ENCODE peak calls at places on chromosomes 5 and 9, in ten cellular contexts. Y is fibroblast of lung, D is keratinocyte, G is Karpas-422, P is PC-3, Q is MM.1S, I is GM23338, F is neuronal stem cell, E is IMR-90, V is OCI-LY7. O is an unnamed sample. For H3K4me1, the result is how much of the 10 kb centered on the place peaks cover.

GRCh38 chr5:76720988-76721569 is 5.2 kb downstream of the F2R start:
- DNase-seq in P (no peak), G (no peak), D (no peak), V (peak), Q (peak), I (no peak), F (no peak), Y (no peak), E (no peak), O (peak)

GRCh38 chr9:110777201-110777842 is 108.7 kb downstream of the MUSK start:
- DNase-seq in Y (peak), I (no peak), F (peak), D (no peak), V (no peak), P (no peak), Q (no peak), G (no peak), E (peak), O (no peak)

GRCh38 chr5:78626009-78626571 is 22.5 kb downstream of the LHFPL2 start:
- DNase-seq in Y (peak), Q (no peak), G (no peak), I (no peak), F (no peak), P (no peak), D (no peak), V (no peak), E (peak), O (no peak)

GRCh38 chr5:88680253-88681132 is 202.5 kb downstream of the MEF2C start:
- DNase-seq in F (no peak), P (peak), Q (peak), G (peak), V (peak), I (peak), D (no peak), E (peak), Y (peak), O (peak)

GRCh38 chr5:125112196-125112595 is 365.8 kb upstream of the ZNF608 start:
- DNase-seq in G (no peak), I (no peak), E (peak), V (no peak), Y (peak), D (no peak), Q (no peak), F (no peak), P (peak), O (no peak)

GRCh38 chr5:32526815-32527214 is 58.5 kb upstream of the SUB1 start:
- DNase-seq in Y (no peak), P (no peak), F (no peak), I (no peak), V (no peak), G (no peak), D (no peak), E (no peak), Q (no peak), O (no peak)

GRCh38 chr5:144187699-144188294 is 17.1 kb downstream of the KCTD16 start:
- DNase-seq in Q (peak), G (peak), E (peak), I (no peak), V (peak), F (no peak), Y (peak), D (no peak), P (peak), O (no peak)

GRCh38 chr9:87157366-87158031 is 210.2 kb upstream of the GAS1 start:
- DNase-seq in Q (no peak), D (no peak), P (no peak), I (no peak), G (no peak), E (no peak), Y (no peak), V (no peak), F (no peak), O (peak)

GRCh38 chr9:114259800-114260523 is 62.9 kb upstream of the ORM1 start:
- DNase-seq in Q (no peak), D (no peak), F (no peak), G (no peak), E (no peak), V (no peak), Y (no peak), I (no peak), P (no peak), O (peak)

GRCh38 chr5:108687599-108688220 is 60.0 kb upstream of the FER start:
- DNase-seq in Q (no peak), P (no peak), Y (no peak), I (peak), G (no peak), E (no peak), V (no peak), F (no peak), D (no peak), O (peak)

GRCh38 chr9:33143241-33143642 is 23.9 kb downstream of the B4GALT1 start:
- DNase-seq in G (no peak), F (no peak), P (no peak), V (no peak), E (peak), D (no peak), I (no peak), Q (no peak), Y (peak), O (peak)

GRCh38 chr9:95816716-95817115 is 58.8 kb upstream of the ERCC6L2 start:
- DNase-seq in D (no peak), I (no peak), P (peak), V (no peak), Y (no peak), F (no peak), E (no peak), Q (no peak), G (no peak), O (no peak)

GRCh38 chr9:34279431-34279830 is 49.6 kb downstream of the KIF24 start:
- DNase-seq in E (no peak), F (no peak), D (no peak), I (no peak), Y (no peak), G (no peak), Q (no peak), P (peak), V (no peak), O (peak)

GRCh38 chr9:112170235-112170634 is 4.9 kb downstream of the SUSD1 start:
- DNase-seq in E (no peak), P (peak), Y (no peak), Q (no peak), D (no peak), V (no peak), I (no peak), F (no peak), G (peak), O (no peak)

GRCh38 chr5:168182269-168182668 is 109.2 kb upstream of the WWC1 start:
- DNase-seq in I (no peak), F (no peak), V (no peak), E (no peak), P (no peak), Y (no peak), G (no peak), Q (no peak), D (no peak), O (no peak)

GRCh38 chr9:124553738-124554137 is 46.5 kb upstream of the NR5A1 start:
- DNase-seq in I (no peak), P (peak), V (no peak), F (no peak), G (no peak), Y (peak), E (peak), Q (no peak), D (no peak), O (no peak)

GRCh38 chr5:127254729-127255284 is 35.8 kb upstream of the MEGF10 start:
- DNase-seq in Y (peak), Q (no peak), P (peak), E (peak), I (no peak), D (peak), F (no peak), G (no peak), V (no peak), O (no peak)

GRCh38 chr5:14143843-14144585 is 872 bp downstream of the TRIO start:
- DNase-seq in V (peak), Y (no peak), P (peak), Q (peak), F (no peak), G (peak), I (peak), E (no peak), D (no peak), O (peak)

GRCh38 chr5:59673438-59674058 is 220.0 kb downstream of the PDE4D start:
- DNase-seq in F (peak), Q (peak), D (no peak), V (peak), Y (peak), E (peak), G (peak), I (peak), P (peak), O (peak)

GRCh38 chr5:67815455-67816391 is 399.8 kb upstream of the PIK3R1 start:
- DNase-seq in Q (no peak), D (no peak), F (no peak), V (no peak), Y (peak), P (peak), I (no peak), E (no peak), G (no peak), O (peak)

GRCh38 chr9:87678650-87679355 is 47.1 kb upstream of the CTSL start:
- DNase-seq in V (peak), Q (peak), P (peak), G (peak), E (peak), F (peak), Y (peak), D (peak), I (peak), O (peak)

GRCh38 chr9:130028493-130029222 is 14.3 kb downstream of the FNBP1 start:
- DNase-seq in V (no peak), Y (no peak), F (no peak), I (no peak), G (no peak), D (no peak), P (peak), E (no peak), Q (no peak), O (no peak)

GRCh38 chr5:91219803-91220371 is 163.2 kb downstream of the ARRDC3 start:
- DNase-seq in G (peak), Y (peak), I (peak), E (peak), F (no peak), D (no peak), V (peak), Q (peak), P (peak), O (peak)

GRCh38 chr5:127910307-127910956 is 173.1 kb upstream of the SLC12A2 start:
- DNase-seq in Q (no peak), V (no peak), Y (no peak), P (no peak), F (no peak), G (no peak), D (no peak), E (no peak), I (no peak), O (no peak)

GRCh38 chr9:124574944-124575343 is 67.7 kb upstream of the NR5A1 start:
- DNase-seq in G (no peak), F (no peak), Q (no peak), I (no peak), E (peak), P (peak), Y (peak), V (no peak), D (peak), O (peak)

GRCh38 chr9:120477534-120478001 is 102.4 kb downstream of the CDK5RAP2 start:
- DNase-seq in G (peak), D (no peak), P (peak), Y (peak), I (peak), Q (no peak), V (peak), F (peak), E (peak), O (peak)

GRCh38 chr5:125274938-125275759 is 528.7 kb upstream of the ZNF608 start:
- DNase-seq in Q (no peak), Y (peak), F (no peak), P (peak), V (no peak), D (no peak), G (no peak), E (peak), I (no peak), O (no peak)

GRCh38 chr9:100573655-100574260 is 4.1 kb upstream of the CAVIN4 start:
- DNase-seq in F (no peak), D (no peak), G (no peak), I (no peak), Y (no peak), Q (no peak), V (no peak), E (peak), P (peak), O (no peak)

GRCh38 chr5:37704406-37704805 is 135.4 kb downstream of the GDNF start:
- DNase-seq in D (no peak), V (no peak), F (no peak), G (no peak), E (no peak), I (no peak), Y (no peak), P (peak), Q (no peak), O (no peak)

GRCh38 chr9:38046669-38047300 is 22.2 kb downstream of the SHB start:
- DNase-seq in Y (no peak), P (peak), E (peak), D (peak), G (no peak), Q (no peak), I (peak), V (no peak), F (no peak), O (peak)

GRCh38 chr5:141650851-141651727 is at the start of gene FCHSD1:
- DNase-seq in G (peak), E (peak), Q (peak), F (peak), I (peak), D (no peak), Y (peak), V (peak), P (peak), O (peak)

GRCh38 chr9:78014776-78015175 is 16.8 kb downstream of the GNAQ start:
- DNase-seq in F (no peak), E (peak), V (no peak), D (no peak), G (no peak), I (no peak), Q (no peak), Y (peak), P (no peak), O (no peak)

GRCh38 chr5:36450229-36451024 is 148.7 kb upstream of the RANBP3L start:
- DNase-seq in E (no peak), G (no peak), D (no peak), I (no peak), V (no peak), Q (no peak), P (peak), F (no peak), Y (no peak), O (no peak)

GRCh38 chr9:85202596-85202995 is 533.1 kb downstream of the NTRK2 start:
- DNase-seq in Y (no peak), P (no peak), F (no peak), I (no peak), E (no peak), G (no peak), V (no peak), Q (no peak), D (no peak), O (peak)

GRCh38 chr9:83459830-83460229 is 78.4 kb downstream of the FRMD3 start:
- DNase-seq in P (no peak), D (no peak), E (no peak), Q (no peak), V (no peak), F (no peak), Y (no peak), G (no peak), I (no peak), O (no peak)

GRCh38 chr5:36444582-36444999 is 142.9 kb upstream of the RANBP3L start:
- DNase-seq in V (no peak), F (no peak), Q (no peak), D (no peak), Y (peak), E (no peak), G (no peak), P (peak), I (no peak), O (peak)

GRCh38 chr5:154157483-154158378 is 32.8 kb upstream of the GALNT10 start:
- DNase-seq in I (peak), F (no peak), Y (no peak), G (peak), Q (no peak), E (no peak), V (no peak), D (no peak), P (no peak), O (no peak)

GRCh38 chr5:119361723-119362122 is 5.9 kb downstream of the TNFAIP8 start:
- DNase-seq in F (no peak), Y (no peak), E (no peak), I (no peak), D (no peak), Q (no peak), V (no peak), P (no peak), G (no peak), O (no peak)

GRCh38 chr5:146052780-146053179 is 52.6 kb downstream of the PLAC8L1 start:
- DNase-seq in Y (no peak), V (peak), P (peak), F (no peak), G (peak), Q (no peak), D (no peak), I (peak), E (no peak), O (peak)

GRCh38 chr9:93258818-93259489 is 75.0 kb downstream of the WNK2 start:
- DNase-seq in V (no peak), D (no peak), F (no peak), Q (no peak), I (no peak), P (no peak), E (no peak), Y (no peak), G (no peak), O (peak)

GRCh38 chr5:177474845-177475562 is 1.6 kb upstream of the DBN1 start:
- DNase-seq in V (no peak), I (no peak), D (no peak), G (no peak), Q (no peak), P (no peak), Y (no peak), E (no peak), F (no peak), O (peak)
- H3K4me1 ChIP-seq in V (under half), I (under half), D (under half), G (under half), Q (under half), P (under half), Y (under half), E (under half), F (under half), O (under half)

DNA sequence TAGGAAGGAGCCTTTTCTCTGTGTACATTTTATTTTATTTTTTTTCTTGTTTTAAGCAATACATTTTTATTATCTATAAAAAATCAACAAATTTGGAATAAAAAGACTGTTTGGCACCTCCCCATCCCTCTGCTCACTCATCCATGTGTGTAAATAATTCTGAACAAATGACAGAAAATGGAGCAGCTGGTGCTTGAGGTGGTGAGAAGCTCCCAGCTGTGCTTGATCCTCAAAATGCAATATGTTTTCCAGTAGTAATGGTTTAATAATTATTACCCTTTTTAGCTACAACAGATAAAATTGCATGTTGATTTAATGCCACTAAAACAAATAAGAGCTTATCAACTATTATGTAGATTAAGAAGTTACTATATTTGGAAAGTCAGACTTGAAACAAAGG is 132.5 kb downstream of the CDH18 start:
- DNase-seq in E (no peak), I (no peak), P (no peak), V (no peak), Y (no peak), G (no peak), Q (no peak), F (no peak), D (no peak), O (no peak)
- H2AFZ ChIP-seq in E (no peak), I (no peak), P (no peak), V (no peak), Y (no peak), G (no peak), Q (no peak), F (no peak), D (no peak), O (no peak)

GRCh38 chr9:127126981-127127380 is 4.5 kb upstream of the ANGPTL2 start:
- DNase-seq in I (no peak), D (no peak), G (no peak), P (no peak), V (no peak), F (no peak), Y (no peak), E (peak), Q (no peak), O (no peak)

GRCh38 chr9:127124091-127124490 is 1.7 kb upstream of the ANGPTL2 start:
- DNase-seq in Y (no peak), D (no peak), F (no peak), V (no peak), G (no peak), Q (no peak), P (no peak), I (no peak), E (no peak), O (no peak)

GRCh38 chr9:127122176-127123151 is at the start of gene ANGPTL2:
- DNase-seq in V (no peak), P (peak), G (no peak), I (peak), E (peak), Q (no peak), D (no peak), F (peak), Y (peak), O (peak)

GRCh38 chr9:127123239-127123935 is 952 bp upstream of the ANGPTL2 start:
- DNase-seq in F (no peak), D (no peak), E (no peak), G (no peak), Q (no peak), P (no peak), Y (no peak), I (peak), V (no peak), O (no peak)

GRCh38 chr9:127124792-127125191 is 2.4 kb upstream of the ANGPTL2 start:
- DNase-seq in I (no peak), Y (no peak), V (no peak), F (no peak), E (no peak), D (no peak), P (no peak), Q (no peak), G (no peak), O (no peak)
- H3K4me1 ChIP-seq in I (under half), Y (under half), V (under half), F (under half), E (under half), D (under half), P (under half), Q (under half), G (under half), O (under half)

GRCh38 chr5:20446121-20446520 is 458.1 kb upstream of the CDH18 start:
- DNase-seq in I (no peak), Y (no peak), D (no peak), V (no peak), G (no peak), P (no peak), E (no peak), Q (no peak), F (no peak), O (no peak)
- H2AFZ ChIP-seq in I (peak), Y (no peak), D (no peak), V (no peak), G (no peak), P (no peak), E (no peak), Q (no peak), F (no peak), O (no peak)

GRCh38 chr9:137678202-137678601 is 59.4 kb downstream of the EHMT1 start:
- DNase-seq in I (no peak), Y (no peak), P (no peak), Q (no peak), D (no peak), F (no peak), V (no peak), G (no peak), E (no peak), O (peak)
- H3K4me1 ChIP-seq in I (half or more), Y (under half), P (under half), Q (under half), D (under half), F (under half), V (half or more), G (under half), E (under half), O (under half)

GRCh38 chr9:131278421-131279111 is 2.3 kb upstream of the FAM78A start:
- DNase-seq in Q (no peak), Y (no peak), G (peak), D (no peak), E (no peak), P (no peak), F (no peak), I (no peak), V (no peak), O (peak)
- H2AFZ ChIP-seq in Q (peak), Y (no peak), G (peak), D (no peak), E (peak), P (peak), F (peak), I (peak), V (peak), O (no peak)

O was measured in osteoblast.